ENCODE peak calls at places on chromosome 13, in four cellular contexts. One of them, this sample, is unnamed.

GRCh38 chr13:51518847-51519246 is 65.4 kb upstream of the WDFY2 start:
- DNase-seq in upper lobe of right lung: no peak
- DNase-seq in cardiac fibroblast: no peak
- DNase-seq in AG10803: peak
- DNase-seq in this sample: no peak

GRCh38 chr13:91123456-91124127 is 223.9 kb upstream of the MIR17HG start:
- DNase-seq in upper lobe of right lung: no peak
- DNase-seq in cardiac fibroblast: peak
- DNase-seq in AG10803: no peak
- DNase-seq in this sample: no peak

GRCh38 chr13:82747948-82748347 is 1134.3 kb downstream of the SLITRK1 start:
- DNase-seq in upper lobe of right lung: no peak
- DNase-seq in cardiac fibroblast: peak
- DNase-seq in AG10803: peak
- DNase-seq in this sample: no peak

GRCh38 chr13:51432576-51432975 is 20.3 kb downstream of the INTS6 start:
- DNase-seq in upper lobe of right lung: no peak
- DNase-seq in cardiac fibroblast: no peak
- DNase-seq in AG10803: no peak
- DNase-seq in this sample: no peak

GRCh38 chr13:104006625-104007061 is 940.4 kb upstream of the SLC10A2 start:
- DNase-seq in upper lobe of right lung: no peak
- DNase-seq in cardiac fibroblast: peak
- DNase-seq in AG10803: no peak
- DNase-seq in this sample: no peak

GRCh38 chr13:29582171-29582570 is 13.3 kb downstream of the SLC7A1 start:
- DNase-seq in upper lobe of right lung: no peak
- DNase-seq in cardiac fibroblast: no peak
- DNase-seq in AG10803: no peak
- DNase-seq in this sample: no peak

GRCh38 chr13:52665325-52665724 is 12.7 kb downstream of the SUGT1 start:
- DNase-seq in upper lobe of right lung: no peak
- DNase-seq in cardiac fibroblast: peak
- DNase-seq in AG10803: peak
- DNase-seq in this sample: no peak

GRCh38 chr13:107210216-107211010 is 642.5 kb upstream of the ARGLU1 start:
- DNase-seq in upper lobe of right lung: no peak
- DNase-seq in cardiac fibroblast: peak
- DNase-seq in AG10803: peak
- DNase-seq in this sample: no peak

GRCh38 chr13:99959538-99960230 is 11.9 kb downstream of the ZIC5 start:
- DNase-seq in upper lobe of right lung: no peak
- DNase-seq in cardiac fibroblast: no peak
- DNase-seq in AG10803: no peak
- DNase-seq in this sample: no peak

GRCh38 chr13:27450921-27451461 is 627 bp upstream of the MTIF3 start:
- DNase-seq in upper lobe of right lung: peak
- DNase-seq in cardiac fibroblast: peak
- DNase-seq in AG10803: peak
- DNase-seq in this sample: peak

DNA sequence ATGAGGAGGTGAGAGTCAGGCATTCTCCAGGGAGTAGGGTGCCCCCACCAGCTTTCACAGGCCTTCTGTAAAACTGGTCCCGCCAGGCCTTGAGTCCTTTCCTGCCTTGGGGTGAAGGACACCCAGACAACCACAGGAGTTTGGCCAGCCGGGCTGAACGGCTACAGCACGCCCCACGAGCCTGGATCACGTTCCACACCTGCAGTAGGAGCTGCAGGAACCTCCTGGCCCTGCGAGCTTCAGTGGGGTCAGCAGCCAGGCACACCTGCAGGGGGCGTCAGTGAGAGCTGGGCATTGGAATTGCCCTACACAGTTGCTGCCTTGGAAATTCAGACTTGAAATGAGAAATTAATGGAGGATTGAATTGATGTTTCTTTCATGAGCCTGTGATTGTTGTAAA is 45.7 kb downstream of the COL4A2 start:
- DNase-seq in upper lobe of right lung: no peak
- DNase-seq in cardiac fibroblast: no peak
- DNase-seq in AG10803: no peak
- DNase-seq in this sample: no peak
- TF ChIP-seq CTCF in upper lobe of right lung: no peak
- TF ChIP-seq CTCF in cardiac fibroblast: no peak
- TF ChIP-seq CTCF in AG10803: peak
- TF ChIP-seq CTCF in this sample: no peak

DNA sequence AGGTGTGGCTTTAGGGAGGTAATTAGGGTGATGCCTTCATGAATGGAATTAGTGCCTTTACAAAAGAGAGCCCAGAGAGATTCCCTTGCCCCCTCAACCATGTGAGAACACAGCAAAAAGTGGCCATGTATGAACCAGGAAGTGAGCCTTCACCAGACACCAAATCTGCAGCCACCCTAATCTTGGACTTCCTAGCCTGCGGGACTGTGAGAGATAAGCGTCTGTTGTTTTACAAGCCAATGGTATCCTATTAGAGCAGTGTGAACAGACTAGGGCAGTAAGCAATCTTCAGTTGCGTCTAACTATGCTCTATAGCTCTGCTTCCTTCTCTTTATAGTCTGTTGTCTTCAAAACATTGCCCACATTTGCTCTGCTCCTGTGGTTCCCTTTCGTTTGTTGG is 109.5 kb upstream of the FNDC3A start:
- DNase-seq in upper lobe of right lung: no peak
- DNase-seq in cardiac fibroblast: peak
- DNase-seq in AG10803: no peak
- DNase-seq in this sample: no peak
- TF ChIP-seq CTCF in upper lobe of right lung: no peak
- TF ChIP-seq CTCF in cardiac fibroblast: no peak
- TF ChIP-seq CTCF in AG10803: no peak
- TF ChIP-seq CTCF in this sample: no peak

GRCh38 chr13:88978607-88979006 is 1307.4 kb downstream of the SLITRK5 start:
- DNase-seq in upper lobe of right lung: no peak
- DNase-seq in cardiac fibroblast: no peak
- DNase-seq in AG10803: no peak
- DNase-seq in this sample: no peak

GRCh38 chr13:88979465-88980180 is 1308.5 kb downstream of the SLITRK5 start:
- DNase-seq in upper lobe of right lung: no peak
- DNase-seq in cardiac fibroblast: peak
- DNase-seq in AG10803: no peak
- DNase-seq in this sample: no peak
- TF ChIP-seq CTCF in upper lobe of right lung: no peak
- TF ChIP-seq CTCF in cardiac fibroblast: no peak
- TF ChIP-seq CTCF in AG10803: no peak
- TF ChIP-seq CTCF in this sample: no peak

DNA sequence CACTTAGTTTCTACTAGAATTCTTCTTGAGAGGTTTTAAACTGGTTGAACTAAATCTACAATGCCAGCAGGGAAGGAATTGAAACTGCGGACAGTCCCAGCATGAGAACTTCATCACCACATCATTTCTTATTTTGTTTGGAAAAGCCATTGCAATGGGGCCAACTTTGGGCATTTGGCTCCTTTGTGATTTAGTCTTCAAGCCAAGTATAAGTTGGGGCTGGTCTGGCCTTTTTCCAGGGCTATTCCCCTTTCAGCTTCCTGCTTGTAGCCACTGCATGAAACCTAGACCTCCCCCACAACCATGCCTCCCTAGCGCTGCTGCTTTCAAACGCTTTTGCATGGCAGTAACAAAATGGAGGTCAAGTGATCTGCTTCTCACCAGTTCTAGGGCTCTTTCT is 142.3 kb downstream of the RGCC start:
- DNase-seq in upper lobe of right lung: no peak
- DNase-seq in cardiac fibroblast: no peak
- DNase-seq in AG10803: no peak
- DNase-seq in this sample: no peak
- TF ChIP-seq CTCF in upper lobe of right lung: no peak
- TF ChIP-seq CTCF in cardiac fibroblast: no peak
- TF ChIP-seq CTCF in AG10803: no peak
- TF ChIP-seq CTCF in this sample: no peak

DNA sequence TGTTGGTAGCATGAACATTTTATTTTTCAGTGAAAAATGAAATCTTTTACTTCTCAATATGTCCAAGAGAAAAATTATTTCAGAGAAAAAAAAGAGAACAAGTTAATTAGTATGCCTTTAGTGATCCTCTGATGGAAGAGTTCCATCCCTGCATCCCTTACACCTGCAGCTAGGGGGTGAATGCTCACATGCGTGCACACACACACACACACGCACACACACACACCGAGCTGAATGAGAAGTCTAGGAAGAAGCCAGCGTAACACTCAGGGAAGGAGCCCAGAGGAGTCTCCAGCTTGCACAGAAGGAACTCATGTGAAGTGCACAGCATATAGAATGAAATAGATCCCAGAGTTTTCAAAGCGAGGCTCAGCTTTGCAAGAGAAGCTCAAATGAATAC is 510.5 kb downstream of the IRS2 start:
- DNase-seq in upper lobe of right lung: no peak
- DNase-seq in cardiac fibroblast: no peak
- DNase-seq in AG10803: no peak
- DNase-seq in this sample: peak
- TF ChIP-seq CTCF in upper lobe of right lung: no peak
- TF ChIP-seq CTCF in cardiac fibroblast: peak
- TF ChIP-seq CTCF in AG10803: no peak
- TF ChIP-seq CTCF in this sample: no peak

This sample was measured in Calu3.